ENCODE peak calls at places on chromosomes 3 and 15, in four cellular contexts. One of them, this sample, is unnamed.

GRCh38 chr15:97014001-97014400 is 683.5 kb downstream of the NR2F2 start:
- DNase-seq in lung: no peak
- DNase-seq in AG09309: no peak
- DNase-seq in foreskin fibroblast: no peak
- DNase-seq in this sample: no peak

GRCh38 chr3:140439527-140439926 is 238.3 kb upstream of the TRIM42 start:
- DNase-seq in lung: no peak
- DNase-seq in AG09309: no peak
- DNase-seq in foreskin fibroblast: no peak
- DNase-seq in this sample: no peak

GRCh38 chr3:194097141-194097880 is 38.6 kb upstream of the HES1 start:
- DNase-seq in lung: no peak
- DNase-seq in AG09309: no peak
- DNase-seq in foreskin fibroblast: no peak
- DNase-seq in this sample: no peak

GRCh38 chr3:154095832-154096421 is 25.3 kb upstream of the ARHGEF26 start:
- DNase-seq in lung: no peak
- DNase-seq in AG09309: no peak
- DNase-seq in foreskin fibroblast: peak; percentile 59
- DNase-seq in this sample: no peak

GRCh38 chr3:15758297-15758696 is 39.5 kb downstream of the ANKRD28 start:
- DNase-seq in lung: no peak
- DNase-seq in AG09309: no peak
- DNase-seq in foreskin fibroblast: no peak
- DNase-seq in this sample: no peak

GRCh38 chr15:29698030-29698701 is 124.1 kb downstream of the TJP1 start:
- DNase-seq in lung: no peak
- DNase-seq in AG09309: peak; percentile 24
- DNase-seq in foreskin fibroblast: peak; percentile 85
- DNase-seq in this sample: no peak

GRCh38 chr3:105758451-105758850 is 110.4 kb downstream of the CBLB start:
- DNase-seq in lung: no peak
- DNase-seq in AG09309: no peak
- DNase-seq in foreskin fibroblast: no peak
- DNase-seq in this sample: no peak

GRCh38 chr3:51717446-51717845 is 10.6 kb downstream of the GRM2 start:
- DNase-seq in lung: no peak
- DNase-seq in AG09309: no peak
- DNase-seq in foreskin fibroblast: no peak
- DNase-seq in this sample: no peak

GRCh38 chr3:187519428-187519890 is 150.7 kb downstream of the SST start:
- DNase-seq in lung: no peak
- DNase-seq in AG09309: peak; percentile 20
- DNase-seq in foreskin fibroblast: peak; percentile 31
- DNase-seq in this sample: no peak

GRCh38 chr3:13229291-13229949 is 156.2 kb upstream of the IQSEC1 start:
- DNase-seq in lung: no peak
- DNase-seq in AG09309: no peak
- DNase-seq in foreskin fibroblast: no peak
- DNase-seq in this sample: peak; percentile 20

DNA sequence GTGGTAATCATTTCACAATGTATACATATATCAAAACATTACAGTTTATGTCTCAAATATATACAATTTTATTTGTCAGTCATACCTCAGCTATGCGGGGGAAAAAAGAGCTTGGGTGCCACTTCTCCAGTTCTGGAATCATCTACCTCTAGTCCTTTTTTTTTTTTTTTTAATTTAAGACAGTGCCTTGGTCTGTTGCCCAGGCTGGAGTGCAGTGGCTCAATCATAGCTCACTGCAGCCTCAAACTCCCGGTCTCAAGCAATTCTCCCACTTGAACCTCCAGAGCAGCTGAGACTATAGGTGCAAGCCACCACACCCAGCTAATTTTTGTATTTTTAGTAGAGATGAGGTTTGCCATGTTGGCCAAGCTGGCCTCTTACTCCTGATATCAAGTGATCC is 67.4 kb downstream of the TMEM266 start:
- DNase-seq in lung: no peak
- DNase-seq in AG09309: no peak
- DNase-seq in foreskin fibroblast: no peak
- DNase-seq in this sample: no peak
- H3K4me3 ChIP-seq in lung: no peak overlapping the region
- H3K4me3 ChIP-seq in AG09309: no peak overlapping the region
- H3K4me3 ChIP-seq in foreskin fibroblast: no peak overlapping the region
- H3K4me3 ChIP-seq in this sample: no peak overlapping the region

DNA sequence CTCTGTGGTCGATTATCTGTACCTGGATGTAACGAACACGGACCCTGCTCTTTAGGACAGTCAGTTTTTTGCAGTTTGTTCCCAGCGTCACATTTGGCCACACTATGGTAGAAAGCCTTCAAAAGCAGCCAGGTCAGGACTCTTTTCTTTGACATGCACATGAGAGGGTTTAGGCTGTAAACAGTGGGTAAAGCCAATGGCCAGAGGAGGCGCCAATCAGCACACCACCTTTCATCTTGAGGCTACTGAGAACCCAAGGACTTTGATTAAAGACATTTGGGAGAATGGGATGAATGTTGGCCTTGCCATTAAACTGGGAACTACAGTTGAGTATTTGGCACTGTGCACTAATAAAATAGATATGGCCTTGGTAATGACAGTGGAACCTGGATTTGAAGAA is 225.9 kb downstream of the OXSM start:
- DNase-seq in lung: no peak
- DNase-seq in AG09309: no peak
- DNase-seq in foreskin fibroblast: no peak
- DNase-seq in this sample: no peak
- TF ChIP-seq CTCF in lung: no peak
- TF ChIP-seq CTCF in AG09309: no peak
- TF ChIP-seq CTCF in foreskin fibroblast: no peak
- TF ChIP-seq CTCF in this sample: no peak

DNA sequence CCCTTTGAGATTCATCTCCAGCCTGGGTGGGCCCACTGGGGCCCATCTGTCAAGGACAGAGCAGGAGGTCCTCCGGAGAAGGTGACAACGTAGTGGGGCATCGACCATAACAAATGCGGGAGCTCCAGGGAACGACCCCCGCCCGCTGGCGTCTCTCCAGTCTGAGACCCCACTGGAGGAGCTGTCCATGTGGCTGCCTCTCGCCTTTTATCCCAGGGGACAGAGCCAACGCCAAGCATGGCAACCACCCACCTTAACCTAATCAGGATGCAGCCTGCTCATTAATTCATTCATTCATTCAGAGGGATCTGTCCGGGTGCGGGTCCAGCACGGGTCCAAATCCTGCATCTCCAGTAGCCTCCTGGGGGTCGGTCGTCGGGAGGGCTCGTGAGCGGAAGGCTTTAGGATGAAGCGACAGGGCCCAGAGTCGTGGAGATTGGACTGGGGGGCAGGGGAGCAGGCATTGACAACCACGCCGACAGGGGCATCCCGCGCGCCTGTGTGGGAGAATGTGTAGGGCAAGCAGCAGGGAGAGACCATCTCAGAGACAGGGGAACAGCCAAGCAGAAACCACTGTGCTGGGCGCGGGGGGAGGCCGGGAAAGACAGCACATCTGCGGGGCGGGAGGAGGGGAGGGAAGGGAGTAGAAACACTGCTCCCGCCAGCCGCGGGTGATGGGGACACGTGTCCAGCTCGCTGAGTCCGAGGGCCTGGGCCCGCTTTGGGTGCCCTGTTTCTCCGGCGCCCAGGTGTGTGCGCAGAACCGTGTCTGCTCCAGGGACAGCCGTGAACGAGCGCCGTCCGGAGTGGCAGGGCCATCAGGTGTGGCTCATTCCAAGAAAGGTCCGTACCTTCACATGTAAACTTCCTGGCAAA is 1.9 kb downstream of the PIGZ start:
- DNase-seq in lung: no peak
- DNase-seq in AG09309: no peak
- DNase-seq in foreskin fibroblast: peak; percentile 28
- DNase-seq in this sample: no peak
- H3K4me3 ChIP-seq in lung: no peak overlapping the region
- H3K4me3 ChIP-seq in AG09309: no peak overlapping the region
- H3K4me3 ChIP-seq in foreskin fibroblast: no peak overlapping the region
- H3K4me3 ChIP-seq in this sample: no peak overlapping the region

DNA sequence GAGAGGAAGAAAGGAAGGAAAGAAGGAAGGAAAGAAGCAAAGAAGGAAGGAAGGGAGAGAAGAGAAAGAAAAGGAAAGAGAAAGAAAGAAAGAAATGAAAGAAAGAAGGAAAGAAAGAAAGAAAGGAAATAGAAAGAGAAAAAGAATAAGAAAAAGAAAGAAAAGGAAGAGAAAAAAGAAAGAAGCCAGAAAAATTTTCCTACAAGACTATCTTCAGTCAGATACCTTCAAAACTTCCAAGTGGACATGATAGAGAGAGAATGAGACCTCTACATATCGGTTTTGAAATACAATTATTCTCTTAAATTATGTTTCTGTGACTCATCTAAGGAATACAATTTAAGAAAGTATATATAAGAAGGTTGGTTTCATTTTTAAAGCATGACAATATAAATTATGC is 1369.0 kb downstream of the ZPLD1 start:
- DNase-seq in lung: no peak
- DNase-seq in AG09309: no peak
- DNase-seq in foreskin fibroblast: no peak
- DNase-seq in this sample: no peak
- TF ChIP-seq CTCF in lung: no peak
- TF ChIP-seq CTCF in AG09309: no peak
- TF ChIP-seq CTCF in foreskin fibroblast: no peak
- TF ChIP-seq CTCF in this sample: no peak

DNA sequence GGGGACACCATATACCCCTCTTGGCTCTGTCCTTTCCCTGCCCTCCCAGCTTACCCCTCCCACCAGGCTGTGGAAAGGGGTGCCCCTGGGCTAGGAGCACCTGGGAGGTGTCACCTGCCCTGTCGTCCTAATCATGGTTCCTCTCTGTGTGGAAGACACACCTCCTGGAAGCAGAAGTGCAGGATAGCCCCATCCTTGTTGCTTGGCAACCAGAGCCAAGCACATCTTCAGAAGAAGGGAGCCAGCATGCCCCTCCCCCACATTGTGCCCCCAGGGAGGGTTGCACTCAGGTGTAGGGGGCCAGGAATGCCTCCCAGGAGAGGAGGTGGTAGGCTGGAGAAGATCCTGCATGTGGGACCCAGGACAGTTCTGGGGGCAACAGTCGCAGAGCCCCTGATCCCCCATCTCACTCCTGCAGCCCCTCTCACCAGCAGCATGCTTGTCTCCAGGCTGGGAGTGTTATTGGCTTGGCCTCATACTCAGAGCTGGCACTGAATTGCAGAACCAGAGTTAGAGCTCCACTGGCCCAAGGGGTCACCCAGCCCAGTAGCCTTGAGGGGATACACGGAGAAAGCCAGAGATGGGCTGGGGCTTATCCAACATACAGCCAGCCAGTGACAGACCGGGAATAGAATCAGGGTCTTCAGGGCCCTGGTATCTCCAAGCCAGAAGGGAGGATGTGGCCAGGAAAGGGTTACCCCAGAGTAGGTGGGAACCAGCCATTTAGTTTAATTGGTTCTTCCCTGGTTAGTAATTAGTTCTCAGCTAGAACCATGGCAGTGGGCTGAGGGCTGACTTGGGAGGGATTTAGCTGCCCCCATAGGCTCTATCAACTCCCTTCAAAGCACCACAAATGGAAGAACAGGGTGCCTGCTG is 8.4 kb downstream of the RAB6B start:
- DNase-seq in lung: peak; percentile 13
- DNase-seq in AG09309: no peak
- DNase-seq in foreskin fibroblast: no peak
- DNase-seq in this sample: no peak
- H3K4me3 ChIP-seq in lung: no peak overlapping the region
- H3K4me3 ChIP-seq in AG09309: no peak overlapping the region
- H3K4me3 ChIP-seq in foreskin fibroblast: no peak overlapping the region
- H3K4me3 ChIP-seq in this sample: no peak overlapping the region

GRCh38 chr3:70722018-70722417 is 409.6 kb upstream of the MDFIC2 start:
- DNase-seq in lung: no peak
- DNase-seq in AG09309: no peak
- DNase-seq in foreskin fibroblast: no peak
- DNase-seq in this sample: no peak

GRCh38 chr3:70712449-70713082 is 400.1 kb upstream of the MDFIC2 start:
- DNase-seq in lung: no peak
- DNase-seq in AG09309: no peak
- DNase-seq in foreskin fibroblast: no peak
- DNase-seq in this sample: no peak

DNA sequence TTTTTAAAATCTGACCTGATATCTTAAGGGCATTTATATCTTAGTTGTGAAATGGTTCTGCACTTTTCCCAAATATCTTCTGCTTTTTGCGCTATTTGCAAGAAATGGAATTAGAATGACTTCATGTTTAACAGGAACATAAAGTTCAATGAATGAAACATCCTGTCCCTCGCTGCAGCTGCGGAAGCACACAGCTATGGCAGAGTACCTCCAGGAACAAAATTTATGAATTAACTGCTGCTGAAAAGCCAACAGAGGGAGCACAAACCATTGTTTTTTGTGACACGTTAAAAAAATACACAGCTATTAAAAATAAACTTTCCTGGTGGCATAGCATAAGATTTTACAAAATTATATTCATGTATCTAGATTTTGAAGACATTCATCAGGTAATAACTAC is 404.4 kb upstream of the MDFIC2 start:
- DNase-seq in lung: no peak
- DNase-seq in AG09309: peak; percentile 13
- DNase-seq in foreskin fibroblast: peak; percentile 75
- DNase-seq in this sample: no peak
- TF ChIP-seq CTCF in lung: peak; percentile 28
- TF ChIP-seq CTCF in AG09309: peak; percentile 61
- TF ChIP-seq CTCF in foreskin fibroblast: peak; percentile 46
- TF ChIP-seq CTCF in this sample: peak; percentile 25

This sample was measured in BE2C.